ENCODE peak calls at places on chromosomes 13 and 19, in four cellular contexts. R is mammary epithelial cell, C is brain microvascular endothelial cell, S is dorsolateral prefrontal cortex. O is an unnamed sample.

GRCh38 chr13:26061947-26062346 is 10.1 kb upstream of the SHISA2 start:
- DNase-seq in R (peak; percentile 86), C (peak; percentile 91), S (no peak), O (peak; percentile 9)

GRCh38 chr19:33300016-33300981 is 2.0 kb downstream of the CEBPA start:
- DNase-seq in R (no peak), C (no peak), S (no peak), O (no peak)

GRCh38 chr13:59745395-59745788 is 418.3 kb downstream of the DIAPH3 start:
- DNase-seq in R (peak; percentile 16), C (peak; percentile 49), S (no peak), O (no peak)

GRCh38 chr19:12000152-12000981 is 35.1 kb downstream of the ZNF433 start:
- DNase-seq in R (peak; percentile 52), C (peak; percentile 25), S (no peak), O (no peak)

GRCh38 chr13:105918842-105919741 is 616.4 kb downstream of the EFNB2 start:
- DNase-seq in R (peak; percentile 66), C (peak; percentile 89), S (peak; percentile 50), O (no peak)

GRCh38 chr19:33815410-33816340 is 19.0 kb downstream of the KCTD15 start:
- DNase-seq in R (peak; percentile 26), C (peak; percentile 53), S (no peak), O (no peak)

GRCh38 chr13:20990910-20991525 is 70.4 kb downstream of the LATS2 start:
- DNase-seq in R (no peak), C (no peak), S (no peak), O (no peak)

GRCh38 chr19:8050274-8051096 is 2.1 kb upstream of the CCL25 start:
- DNase-seq in R (peak; percentile 39), C (peak; percentile 71), S (no peak), O (peak; percentile 5)

GRCh38 chr19:5292843-5293606 is 47.6 kb downstream of the PTPRS start:
- DNase-seq in R (peak; percentile 41), C (peak; percentile 45), S (peak; percentile 52), O (no peak)

GRCh38 chr13:24085662-24086061 is 74.9 kb upstream of the SPATA13 start:
- DNase-seq in R (no peak), C (no peak), S (no peak), O (no peak)

GRCh38 chr19:55688422-55689218 is 13.6 kb downstream of the EPN1 start:
- DNase-seq in R (no peak), C (no peak), S (no peak), O (no peak)

GRCh38 chr13:106423530-106423929 is 111.9 kb downstream of the EFNB2 start:
- DNase-seq in R (no peak), C (no peak), S (no peak), O (no peak)

GRCh38 chr13:28531956-28532225 is 37.0 kb upstream of the FLT1 start:
- DNase-seq in R (no peak), C (no peak), S (no peak), O (no peak)

GRCh38 chr13:59103004-59103768 is 1060.5 kb downstream of the DIAPH3 start:
- DNase-seq in R (no peak), C (no peak), S (no peak), O (no peak)

GRCh38 chr13:19860884-19861655 is 2.4 kb downstream of the ZMYM5 start:
- DNase-seq in R (peak; percentile 89), C (peak; percentile 48), S (no peak), O (no peak)

GRCh38 chr19:18519962-18520847 is 1.7 kb downstream of the ELL start:
- DNase-seq in R (peak; percentile 77), C (peak; percentile 67), S (peak; percentile 67), O (peak; percentile 34)

GRCh38 chr13:24747248-24748151 is 16.5 kb upstream of the RNF17 start:
- DNase-seq in R (peak; percentile 40), C (no peak), S (no peak), O (no peak)

GRCh38 chr19:54473983-54474382 is 887 bp upstream of the CDC42EP5 start:
- DNase-seq in R (no peak), C (no peak), S (no peak), O (no peak)

GRCh38 chr19:54470276-54470887 is 2.7 kb downstream of the CDC42EP5 start:
- DNase-seq in R (no peak), C (no peak), S (no peak), O (no peak)

GRCh38 chr19:54470991-54471782 is 1.9 kb downstream of the CDC42EP5 start:
- DNase-seq in R (no peak), C (no peak), S (no peak), O (no peak)

GRCh38 chr19:54475706-54476105 is 2.6 kb upstream of the CDC42EP5 start:
- DNase-seq in R (no peak), C (no peak), S (no peak), O (no peak)

GRCh38 chr19:54473071-54473941 is at the start of gene CDC42EP5:
- DNase-seq in R (peak; percentile 65), C (peak; percentile 69), S (no peak), O (peak; percentile 72)
- H3K27me3 ChIP-seq in R (no peaks in the 10 kb centered on the region), C (no peaks in the 10 kb centered on the region), S (peaks cover 6% of the 10 kb centered on the region), O (no peaks in the 10 kb centered on the region)

GRCh38 chr19:21326169-21326568 is 3.0 kb downstream of the ZNF708 start:
- DNase-seq in R (no peak), C (no peak), S (no peak), O (no peak)
- H3K4me3 ChIP-seq in R (no peak overlapping the region), C (no peak overlapping the region), S (no peak overlapping the region), O (no peak overlapping the region)

DNA sequence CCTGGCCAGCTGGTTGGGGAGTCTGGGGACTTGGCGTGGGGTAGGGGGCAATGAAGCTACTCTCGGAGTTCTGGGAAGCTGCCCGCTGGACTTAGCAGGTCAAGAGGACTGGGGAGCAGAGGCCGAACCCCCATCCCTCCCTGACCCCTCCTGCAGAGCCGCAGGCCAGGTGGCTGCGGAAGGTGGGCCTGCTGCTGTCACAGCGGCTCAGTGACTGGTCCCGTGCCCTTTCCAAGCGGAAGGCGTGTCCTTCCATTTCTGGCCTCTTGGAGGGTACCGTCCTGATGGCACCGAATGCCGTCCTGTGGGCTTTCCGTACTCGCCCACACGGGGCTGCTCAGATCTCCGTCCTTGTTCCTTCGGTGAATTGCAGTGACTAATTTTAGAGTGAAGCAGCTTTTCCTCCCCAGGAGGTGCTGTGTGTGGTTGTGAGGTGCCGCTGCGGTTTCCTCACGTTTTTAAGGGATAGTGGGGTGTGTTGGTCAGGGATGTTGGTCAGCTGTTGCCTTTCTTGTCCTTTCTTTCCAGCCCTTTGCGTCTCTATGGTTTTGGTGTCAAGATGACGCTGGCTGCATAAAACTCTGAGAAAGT is 20.8 kb downstream of the DOT1L start:
- DNase-seq in R (no peak), C (no peak), S (peak; percentile 24), O (no peak)
- TF ChIP-seq CTCF in R (no peak), C (peak; percentile 14), S (no peak), O (no peak)

GRCh38 chr13:44211286-44211685 is 162.3 kb upstream of the SERP2 start:
- DNase-seq in R (no peak), C (no peak), S (no peak), O (no peak)

GRCh38 chr13:44210525-44210924 is 163.1 kb upstream of the SERP2 start:
- DNase-seq in R (no peak), C (no peak), S (no peak), O (no peak)

GRCh38 chr13:44207476-44207875 is 166.1 kb upstream of the SERP2 start:
- DNase-seq in R (peak; percentile 55), C (no peak), S (no peak), O (no peak)

GRCh38 chr13:44212633-44213387 is 160.8 kb upstream of the SERP2 start:
- DNase-seq in R (no peak), C (no peak), S (no peak), O (no peak)

DNA sequence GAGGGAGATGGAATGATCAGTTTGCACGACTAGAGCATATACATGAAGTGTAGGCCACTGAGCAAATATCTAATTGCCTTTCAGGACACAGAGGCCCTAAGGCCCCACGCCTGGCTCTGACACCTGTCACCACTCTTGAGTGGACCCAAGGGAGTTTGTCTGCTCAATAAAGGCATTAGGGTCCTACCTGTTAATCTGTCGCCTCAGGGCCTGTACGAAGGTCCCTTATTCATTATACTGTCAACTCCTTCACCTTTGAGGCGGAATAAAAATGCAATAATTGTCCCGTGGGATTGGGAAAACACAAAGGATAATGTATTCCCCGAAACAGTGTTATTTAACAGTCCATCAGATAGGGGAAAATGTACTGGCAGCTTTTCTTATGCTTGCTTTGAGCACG is 161.9 kb upstream of the SERP2 start:
- DNase-seq in R (no peak), C (no peak), S (no peak), O (no peak)
- H3K27me3 ChIP-seq in R (no peaks in the 10 kb centered on the region), C (no peaks in the 10 kb centered on the region), S (no peaks in the 10 kb centered on the region), O (peaks cover 17% of the 10 kb centered on the region)

GRCh38 chr19:49359851-49360845 is 2.1 kb downstream of the TEAD2 start:
- DNase-seq in R (no peak), C (no peak), S (no peak), O (no peak)
- H3K4me3 ChIP-seq in R (no peak overlapping the region), C (peak overlapping the region; percentile 91), S (no peak overlapping the region), O (peak overlapping the region; percentile 91)

O was measured in BJ.